ENCODE peak calls at places on chromosome 2, in four cellular contexts. One of them, this sample, is unnamed.

GRCh38 chr2:140604096-140604495 is 1526.7 kb downstream of the LRP1B start:
- DNase-seq in GM12865: no peak
- DNase-seq in transverse colon: no peak
- DNase-seq in fibroblast of the aortic adventitia: peak
- DNase-seq in this sample: no peak

GRCh38 chr2:159071190-159071915 is 102.9 kb downstream of the TANC1 start:
- DNase-seq in GM12865: no peak
- DNase-seq in transverse colon: no peak
- DNase-seq in fibroblast of the aortic adventitia: peak
- DNase-seq in this sample: no peak

GRCh38 chr2:28394331-28394877 is 1.7 kb downstream of the FOSL2 start:
- DNase-seq in GM12865: no peak
- DNase-seq in transverse colon: peak
- DNase-seq in fibroblast of the aortic adventitia: peak
- DNase-seq in this sample: no peak

GRCh38 chr2:146952691-146953090 is 892.1 kb upstream of the ACVR2A start:
- DNase-seq in GM12865: no peak
- DNase-seq in transverse colon: no peak
- DNase-seq in fibroblast of the aortic adventitia: no peak
- DNase-seq in this sample: no peak

GRCh38 chr2:151395509-151396374 is 14.0 kb upstream of the RIF1 start:
- DNase-seq in GM12865: peak
- DNase-seq in transverse colon: no peak
- DNase-seq in fibroblast of the aortic adventitia: no peak
- DNase-seq in this sample: no peak

GRCh38 chr2:144550916-144551315 is 31.0 kb upstream of the ZEB2 start:
- DNase-seq in GM12865: no peak
- DNase-seq in transverse colon: no peak
- DNase-seq in fibroblast of the aortic adventitia: no peak
- DNase-seq in this sample: no peak

GRCh38 chr2:47074691-47075090 is 80.4 kb downstream of the STPG4 start:
- DNase-seq in GM12865: no peak
- DNase-seq in transverse colon: no peak
- DNase-seq in fibroblast of the aortic adventitia: no peak
- DNase-seq in this sample: no peak

GRCh38 chr2:233051241-233052149 is 8.6 kb upstream of the INPP5D start:
- DNase-seq in GM12865: no peak
- DNase-seq in transverse colon: no peak
- DNase-seq in fibroblast of the aortic adventitia: peak
- DNase-seq in this sample: no peak

GRCh38 chr2:37653093-37653492 is 18.3 kb downstream of the CDC42EP3 start:
- DNase-seq in GM12865: peak
- DNase-seq in transverse colon: no peak
- DNase-seq in fibroblast of the aortic adventitia: no peak
- DNase-seq in this sample: no peak

GRCh38 chr2:70919672-70920366 is 15.9 kb upstream of the ATP6V1B1 start:
- DNase-seq in GM12865: peak
- DNase-seq in transverse colon: peak
- DNase-seq in fibroblast of the aortic adventitia: peak
- DNase-seq in this sample: peak

GRCh38 chr2:158102446-158102845 is 770 bp downstream of the UPP2 start:
- DNase-seq in GM12865: no peak
- DNase-seq in transverse colon: no peak
- DNase-seq in fibroblast of the aortic adventitia: no peak
- DNase-seq in this sample: no peak

GRCh38 chr2:216696321-216696720 is 972 bp upstream of the IGFBP5 start:
- DNase-seq in GM12865: no peak
- DNase-seq in transverse colon: no peak
- DNase-seq in fibroblast of the aortic adventitia: no peak
- DNase-seq in this sample: no peak

GRCh38 chr2:191217580-191217979 is 27.6 kb upstream of the MYO1B start:
- DNase-seq in GM12865: no peak
- DNase-seq in transverse colon: no peak
- DNase-seq in fibroblast of the aortic adventitia: peak
- DNase-seq in this sample: no peak

GRCh38 chr2:157476915-157477709 is 33.2 kb upstream of the CYTIP start:
- DNase-seq in GM12865: no peak
- DNase-seq in transverse colon: no peak
- DNase-seq in fibroblast of the aortic adventitia: peak
- DNase-seq in this sample: no peak

GRCh38 chr2:11798946-11799495 is 52.6 kb downstream of the LPIN1 start:
- DNase-seq in GM12865: no peak
- DNase-seq in transverse colon: no peak
- DNase-seq in fibroblast of the aortic adventitia: no peak
- DNase-seq in this sample: no peak

GRCh38 chr2:130819226-130819914 is 17.3 kb upstream of the ARHGEF4 start:
- DNase-seq in GM12865: no peak
- DNase-seq in transverse colon: no peak
- DNase-seq in fibroblast of the aortic adventitia: no peak
- DNase-seq in this sample: no peak
- TF ChIP-seq CTCF in GM12865: no peak
- TF ChIP-seq CTCF in transverse colon: no peak
- TF ChIP-seq CTCF in fibroblast of the aortic adventitia: no peak
- TF ChIP-seq CTCF in this sample: no peak

DNA sequence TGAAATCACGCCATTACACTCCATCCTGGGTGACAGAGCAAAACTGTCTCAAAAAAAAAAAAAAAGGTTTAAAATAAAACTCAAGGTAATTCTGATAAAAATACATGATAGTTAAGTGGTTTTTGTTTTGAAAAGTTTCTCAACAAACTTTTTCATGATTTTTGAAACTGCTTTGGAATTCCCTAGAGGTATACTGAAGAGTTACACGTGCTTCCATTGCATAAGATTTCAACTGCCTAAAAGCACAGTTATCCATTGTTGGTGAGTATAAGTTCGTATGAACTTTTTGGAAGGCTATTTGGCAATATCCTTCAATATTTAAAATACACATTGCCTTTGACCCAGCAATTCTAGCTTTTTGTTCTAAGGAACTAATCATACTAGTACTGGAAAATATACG is 74.9 kb downstream of the USP34 start:
- DNase-seq in GM12865: no peak
- DNase-seq in transverse colon: no peak
- DNase-seq in fibroblast of the aortic adventitia: no peak
- DNase-seq in this sample: no peak
- TF ChIP-seq CTCF in GM12865: no peak
- TF ChIP-seq CTCF in transverse colon: no peak
- TF ChIP-seq CTCF in fibroblast of the aortic adventitia: no peak
- TF ChIP-seq CTCF in this sample: no peak

GRCh38 chr2:201786471-201786870 is 5.7 kb upstream of the ALS2 start:
- DNase-seq in GM12865: no peak
- DNase-seq in transverse colon: no peak
- DNase-seq in fibroblast of the aortic adventitia: no peak
- DNase-seq in this sample: no peak

GRCh38 chr2:201793631-201794030 is 12.7 kb upstream of the CDK15 start:
- DNase-seq in GM12865: no peak
- DNase-seq in transverse colon: no peak
- DNase-seq in fibroblast of the aortic adventitia: no peak
- DNase-seq in this sample: no peak

GRCh38 chr2:201790989-201791388 is 10.3 kb upstream of the ALS2 start:
- DNase-seq in GM12865: no peak
- DNase-seq in transverse colon: no peak
- DNase-seq in fibroblast of the aortic adventitia: no peak
- DNase-seq in this sample: no peak

GRCh38 chr2:201788371-201788770 is 7.6 kb upstream of the ALS2 start:
- DNase-seq in GM12865: no peak
- DNase-seq in transverse colon: no peak
- DNase-seq in fibroblast of the aortic adventitia: no peak
- DNase-seq in this sample: no peak

GRCh38 chr2:201789395-201789794 is 8.7 kb upstream of the ALS2 start:
- DNase-seq in GM12865: no peak
- DNase-seq in transverse colon: no peak
- DNase-seq in fibroblast of the aortic adventitia: no peak
- DNase-seq in this sample: no peak
- TF ChIP-seq CTCF in GM12865: no peak
- TF ChIP-seq CTCF in transverse colon: no peak
- TF ChIP-seq CTCF in fibroblast of the aortic adventitia: no peak
- TF ChIP-seq CTCF in this sample: no peak

GRCh38 chr2:65277791-65278449 is 50.3 kb downstream of the ACTR2 start:
- DNase-seq in GM12865: no peak
- DNase-seq in transverse colon: no peak
- DNase-seq in fibroblast of the aortic adventitia: no peak
- DNase-seq in this sample: no peak
- TF ChIP-seq CTCF in GM12865: no peak
- TF ChIP-seq CTCF in transverse colon: no peak
- TF ChIP-seq CTCF in fibroblast of the aortic adventitia: peak
- TF ChIP-seq CTCF in this sample: no peak

DNA sequence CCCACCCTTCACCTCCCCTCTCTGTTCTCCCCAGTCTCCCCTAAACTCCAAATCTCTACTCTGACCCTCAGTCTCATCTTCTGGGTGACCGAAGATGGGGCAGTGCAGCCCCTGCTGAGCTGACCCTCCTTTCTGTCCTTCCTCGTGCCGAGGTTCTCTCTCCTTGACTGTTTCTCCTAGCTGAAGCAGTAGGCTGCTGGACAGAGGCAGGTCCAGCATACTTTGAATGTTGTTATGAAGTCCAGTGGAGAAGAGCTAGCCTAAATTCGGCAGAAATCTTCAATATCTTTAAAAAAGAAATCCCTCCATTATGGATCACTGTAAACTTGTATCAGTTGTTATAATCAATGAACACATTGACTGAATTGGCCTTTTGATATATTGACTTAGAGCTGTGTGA is 63.2 kb downstream of the RRM2 start:
- DNase-seq in GM12865: no peak
- DNase-seq in transverse colon: no peak
- DNase-seq in fibroblast of the aortic adventitia: no peak
- DNase-seq in this sample: no peak
- TF ChIP-seq CTCF in GM12865: no peak
- TF ChIP-seq CTCF in transverse colon: no peak
- TF ChIP-seq CTCF in fibroblast of the aortic adventitia: no peak
- TF ChIP-seq CTCF in this sample: no peak

This sample was measured in endothelial cell.